ENCODE peak calls at places on chromosomes 13 and 19, in six cellular contexts. G, Q, U, M, I and Y are unnamed samples.

GRCh38 chr13:104256701-104257100 is 1190.5 kb upstream of the SLC10A2 start:
- DNase-seq in U (no peak), Q (no peak), G (no peak), M (no peak), I (no peak), Y (no peak)

GRCh38 chr19:4140237-4140711 is 13.2 kb upstream of the CREB3L3 start:
- DNase-seq in Q (peak; percentile 81), I (peak; percentile 60), M (peak; percentile 70), U (no peak), G (peak; percentile 72), Y (peak; percentile 58)

GRCh38 chr13:50909605-50910482 is at the start of gene RNASEH2B:
- DNase-seq in U (no peak), M (peak; percentile 58), G (peak; percentile 83), Q (peak; percentile 82), I (peak; percentile 65), Y (peak; percentile 59)

GRCh38 chr19:33797821-33798633 is 1.4 kb downstream of the KCTD15 start:
- DNase-seq in I (no peak), G (peak; percentile 74), M (no peak), U (no peak), Q (peak; percentile 84), Y (no peak)

GRCh38 chr13:109400192-109400591 is 386.2 kb downstream of the IRS2 start:
- DNase-seq in M (no peak), U (no peak), Q (no peak), I (no peak), G (no peak), Y (no peak)

GRCh38 chr13:110643324-110643723 is 28.0 kb downstream of the NAXD start:
- DNase-seq in Q (no peak), I (no peak), U (no peak), G (peak; percentile 33), M (no peak), Y (no peak)

GRCh38 chr13:99689955-99690354 is 188.7 kb downstream of the TM9SF2 start:
- DNase-seq in Q (no peak), G (no peak), U (no peak), I (no peak), M (no peak), Y (no peak)

GRCh38 chr19:4345656-4346383 is 2.5 kb downstream of the MPND start:
- DNase-seq in I (no peak), G (no peak), Q (no peak), M (no peak), U (no peak), Y (no peak)

GRCh38 chr13:85230754-85231153 is 568.5 kb downstream of the SLITRK6 start:
- DNase-seq in M (no peak), G (no peak), U (no peak), I (no peak), Q (no peak), Y (no peak)

GRCh38 chr13:110644892-110645521 is 29.7 kb downstream of the NAXD start:
- DNase-seq in Q (no peak), M (no peak), U (no peak), I (peak; percentile 53), G (peak; percentile 82), Y (peak; percentile 74)

DNA sequence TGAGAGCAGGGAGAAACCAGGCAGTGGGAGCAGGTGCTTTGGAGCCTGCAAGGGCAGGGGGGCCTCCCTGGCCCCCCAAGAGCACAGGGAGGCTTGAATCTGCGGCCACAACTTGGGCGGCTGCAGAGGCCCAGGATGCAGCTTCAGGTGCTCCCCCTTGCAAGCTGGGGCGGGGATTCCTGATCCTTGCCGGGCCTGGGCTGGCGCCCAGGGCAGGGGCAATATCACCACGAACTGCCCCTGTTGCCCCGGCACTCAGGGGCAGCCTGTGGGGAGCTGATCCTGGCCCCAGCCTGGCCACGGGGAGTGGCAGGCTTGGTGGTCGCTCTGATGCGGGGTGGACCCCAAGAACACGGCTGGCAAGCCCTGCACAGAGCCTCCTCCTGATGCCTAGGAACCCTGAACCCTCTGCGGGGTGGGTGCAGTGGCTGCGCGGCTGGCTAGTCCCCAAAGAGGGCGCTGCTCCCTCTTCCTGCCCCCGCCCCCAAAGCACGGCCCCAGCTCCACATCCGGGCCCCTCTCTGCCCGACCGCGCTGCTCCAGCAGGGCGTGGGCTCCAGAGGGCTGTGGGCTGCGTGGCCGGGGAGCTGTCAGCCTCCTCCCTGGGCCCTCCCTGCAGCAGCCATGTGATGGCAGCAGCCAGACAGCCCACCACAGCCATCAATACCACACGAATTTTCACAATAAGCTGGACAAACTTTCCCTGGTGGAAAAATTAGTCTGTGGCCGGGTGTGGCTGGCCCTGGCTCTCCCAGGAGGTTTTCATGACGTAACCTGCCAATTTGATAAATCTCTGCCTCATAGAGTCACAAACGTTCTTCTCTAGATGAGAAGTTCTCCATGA is 21.0 kb downstream of the TNFSF9 start:
- DNase-seq in M (peak; percentile 45), Q (peak; percentile 74), I (peak; percentile 90), U (no peak), G (peak; percentile 86), Y (peak; percentile 86)
- TF ChIP-seq TAF1 in M (peak; percentile 12), Q (no peak), I (no peak), U (no peak), G (no peak), Y (no peak)

DNA sequence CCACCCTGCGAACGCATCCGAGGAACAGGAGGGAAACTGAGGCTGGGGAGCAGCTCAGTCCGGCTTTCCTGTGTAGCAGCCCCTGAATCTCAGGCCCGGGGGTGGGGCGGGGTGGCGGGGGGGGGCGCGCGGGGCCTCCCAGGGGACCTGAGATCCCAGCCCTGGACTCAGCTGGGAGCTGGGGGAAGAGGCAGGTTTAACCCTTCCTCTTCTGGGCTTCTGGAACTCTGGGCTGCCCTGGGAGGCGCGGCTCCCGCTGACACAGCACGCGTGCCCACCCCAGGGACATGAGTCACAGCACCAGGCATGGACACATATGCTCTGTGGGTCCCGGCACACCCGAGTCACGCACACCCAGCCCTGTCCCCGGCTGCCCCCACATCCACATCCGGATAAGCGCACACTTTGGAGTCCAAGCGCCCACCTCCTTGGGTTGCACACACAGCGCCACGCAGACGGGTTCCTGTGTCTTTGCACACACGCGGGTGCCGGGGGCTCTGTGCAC is 3.5 kb upstream of the CIRBP start:
- DNase-seq in I (no peak), G (no peak), M (no peak), Q (peak; percentile 47), U (no peak), Y (no peak)
- TF ChIP-seq POLR2A in I (no peak), G (no peak), M (no peak), Q (no peak), U (no peak), Y (no peak)

GRCh38 chr13:41644742-41645141 is 187.4 kb downstream of the RGCC start:
- DNase-seq in U (no peak), Q (no peak), M (no peak), G (no peak), I (no peak), Y (no peak)

GRCh38 chr13:41637578-41637977 is 180.2 kb downstream of the RGCC start:
- DNase-seq in I (no peak), G (no peak), M (no peak), Q (no peak), U (no peak), Y (no peak)

GRCh38 chr13:41643502-41643901 is 186.2 kb downstream of the RGCC start:
- DNase-seq in I (no peak), Q (no peak), M (no peak), G (no peak), U (no peak), Y (no peak)

GRCh38 chr13:41639237-41639904 is 182.0 kb downstream of the RGCC start:
- DNase-seq in G (no peak), Q (no peak), U (no peak), M (peak; percentile 63), I (no peak), Y (no peak)

DNA sequence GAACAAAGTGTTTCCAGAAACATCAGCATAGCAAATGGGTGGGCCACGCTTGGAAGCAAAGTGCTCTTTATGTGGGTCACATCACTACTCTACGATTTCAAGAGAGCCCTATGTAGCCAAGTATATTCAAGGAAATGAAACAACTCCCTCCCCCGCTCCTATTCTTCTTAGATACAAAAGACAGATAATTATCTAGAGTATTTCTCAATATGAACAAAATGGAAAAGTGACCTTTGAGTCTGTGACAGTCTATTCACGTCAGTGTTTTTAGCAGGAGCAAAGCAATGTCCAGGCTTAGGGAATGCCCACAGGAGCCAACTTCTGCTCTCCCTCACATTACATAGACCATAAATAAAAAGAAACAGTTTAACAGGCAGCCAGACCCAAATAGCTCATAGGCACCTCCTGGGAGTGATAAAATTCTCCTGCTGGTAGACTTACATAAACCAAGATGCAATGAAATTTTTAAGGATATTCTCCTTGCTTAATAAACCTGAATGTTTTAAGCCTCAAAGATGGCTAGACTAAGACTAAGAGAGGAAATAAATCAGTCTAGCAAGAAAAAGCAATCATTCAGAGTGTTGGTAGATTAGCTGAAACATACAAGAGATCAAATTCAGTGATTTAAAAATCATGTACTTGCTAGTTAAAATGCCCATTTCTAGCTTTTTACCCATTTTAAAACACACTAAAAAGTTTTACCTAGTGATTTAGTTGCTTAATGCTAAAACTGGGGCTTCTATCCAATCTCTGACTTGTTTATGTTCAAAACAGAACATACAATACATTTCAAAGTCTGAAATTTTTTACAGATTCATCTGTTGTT is 182.8 kb downstream of the RGCC start:
- DNase-seq in Q (no peak), I (no peak), M (peak; percentile 79), G (no peak), U (no peak), Y (no peak)
- TF ChIP-seq POLR2AphosphoS5 in Q (no peak), I (no peak), M (no peak), G (no peak), U (no peak), Y (no peak)

GRCh38 chr19:1228161-1228560 is 9.6 kb downstream of the CBARP start:
- DNase-seq in Q (no peak), M (no peak), U (no peak), I (no peak), G (no peak), Y (no peak)
- TF ChIP-seq TAF1 in Q (no peak), M (no peak), U (no peak), I (no peak), G (no peak), Y (no peak)

DNA sequence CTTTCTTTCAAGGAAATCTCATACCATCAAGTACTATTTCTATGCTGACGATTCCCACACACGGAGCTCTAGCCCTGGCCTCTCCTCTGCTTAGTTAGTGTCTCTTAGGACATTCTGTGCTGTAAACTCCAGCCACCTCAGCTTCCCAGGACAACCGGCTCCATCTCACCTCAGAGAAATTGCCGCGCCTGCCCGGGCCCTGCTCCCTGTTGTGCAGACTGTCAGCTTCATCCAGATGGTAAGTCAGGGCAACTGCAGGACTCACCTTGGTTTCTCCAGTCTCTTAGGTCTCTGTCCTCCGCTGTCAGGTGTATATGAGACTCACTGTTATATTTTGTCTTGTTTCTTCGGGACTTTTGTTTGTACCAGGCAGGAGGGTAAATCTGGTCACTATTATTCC is 98.7 kb downstream of the SPACA7 start:
- DNase-seq in I (no peak), M (no peak), U (no peak), Q (no peak), G (no peak), Y (no peak)
- TF ChIP-seq POLR2A in I (no peak), M (no peak), U (no peak), Q (no peak), G (no peak), Y (no peak)

DNA sequence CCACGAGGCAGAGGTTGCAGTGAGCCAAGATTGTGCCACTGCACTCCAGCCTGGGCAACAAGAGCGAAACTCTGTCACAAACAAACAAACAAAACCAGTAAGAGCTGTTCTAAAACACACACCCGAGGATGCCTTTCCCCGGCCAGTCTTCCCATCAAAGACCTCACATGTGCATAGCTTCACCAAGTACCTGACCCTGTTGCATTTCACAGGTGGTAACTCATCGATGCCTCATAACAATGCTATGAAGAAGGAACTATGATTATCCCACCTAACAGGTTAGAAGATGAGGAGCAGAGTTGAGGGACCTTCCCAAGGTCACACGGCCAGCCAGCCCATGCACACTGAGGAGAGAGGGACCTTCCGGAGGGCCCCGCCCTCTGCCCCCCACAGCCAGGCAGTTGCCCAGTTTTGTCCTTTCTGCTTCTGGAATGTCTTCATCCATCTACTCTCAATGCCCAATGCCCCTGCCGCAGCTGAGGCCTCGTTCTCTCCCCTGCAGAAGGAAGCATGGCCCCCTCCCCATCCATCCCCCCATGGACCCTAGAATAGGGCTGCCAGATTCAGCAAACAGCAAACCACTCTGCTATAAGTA is 16.8 kb upstream of the LENG8 start:
- DNase-seq in M (no peak), G (no peak), Q (no peak), I (no peak), U (no peak), Y (no peak)
- TF ChIP-seq POLR2AphosphoS5 in M (peak; percentile 13), G (no peak), Q (no peak), I (no peak), U (no peak), Y (no peak)